ENCODE peak calls at places on chromosome 9, in seven cellular contexts. M is CD8-positive, alpha-beta memory T cell; J is H1; E is SK-N-SH; I is neuronal stem cell; W is psoas muscle; B is tibial artery. D is an unnamed sample. For H3K4me1, the result is how much of the 10 kb centered on the place peaks cover.

GRCh38 chr9:96420468-96421219 is 2.5 kb upstream of the ZNF367 start:
- DNase-seq in I (peak), E (no peak), M (no peak), B (peak), J (no peak), W (no peak), D (no peak)

GRCh38 chr9:69678843-69679538 is 6.8 kb upstream of the APBA1 start:
- DNase-seq in E (no peak), B (no peak), I (no peak), W (no peak), M (no peak), J (no peak), D (no peak)

GRCh38 chr9:107705521-107705920 is 216.0 kb upstream of the KLF4 start:
- DNase-seq in I (no peak), E (no peak), B (no peak), M (no peak), W (no peak), J (no peak), D (no peak)

GRCh38 chr9:71863652-71864051 is 47.3 kb downstream of the ABHD17B start:
- DNase-seq in B (no peak), J (no peak), M (no peak), E (no peak), W (no peak), I (no peak), D (no peak)

GRCh38 chr9:85600675-85601263 is 141.0 kb downstream of the AGTPBP1 start:
- DNase-seq in J (peak), E (peak), B (no peak), I (no peak), M (peak), W (no peak), D (no peak)

GRCh38 chr9:86122309-86122708 is 23.0 kb upstream of the GOLM1 start:
- DNase-seq in E (no peak), B (no peak), I (no peak), W (no peak), M (no peak), J (no peak), D (no peak)

GRCh38 chr9:107628444-107628843 is 138.9 kb upstream of the KLF4 start:
- DNase-seq in E (no peak), B (no peak), W (no peak), I (no peak), J (no peak), M (no peak), D (no peak)

GRCh38 chr9:19493845-19494244 is 85.0 kb downstream of the ACER2 start:
- DNase-seq in M (no peak), J (no peak), E (no peak), W (no peak), B (no peak), I (no peak), D (no peak)

GRCh38 chr9:113355197-113355596 is 5.9 kb downstream of the BSPRY start:
- DNase-seq in B (no peak), E (no peak), M (no peak), J (no peak), I (no peak), W (no peak), D (no peak)

GRCh38 chr9:34046784-34047379 is 1.8 kb downstream of the UBAP2 start:
- DNase-seq in B (no peak), E (peak), W (no peak), I (no peak), M (no peak), J (no peak), D (no peak)

GRCh38 chr9:128554155-128554862 is 1.9 kb downstream of the SPTAN1 start:
- DNase-seq in I (peak), W (peak), J (peak), M (peak), E (peak), B (peak), D (no peak)
- H3K4me1 ChIP-seq in I (under half), W (half or more), J (under half), M (half or more), E (under half), B (half or more), D (half or more)

DNA sequence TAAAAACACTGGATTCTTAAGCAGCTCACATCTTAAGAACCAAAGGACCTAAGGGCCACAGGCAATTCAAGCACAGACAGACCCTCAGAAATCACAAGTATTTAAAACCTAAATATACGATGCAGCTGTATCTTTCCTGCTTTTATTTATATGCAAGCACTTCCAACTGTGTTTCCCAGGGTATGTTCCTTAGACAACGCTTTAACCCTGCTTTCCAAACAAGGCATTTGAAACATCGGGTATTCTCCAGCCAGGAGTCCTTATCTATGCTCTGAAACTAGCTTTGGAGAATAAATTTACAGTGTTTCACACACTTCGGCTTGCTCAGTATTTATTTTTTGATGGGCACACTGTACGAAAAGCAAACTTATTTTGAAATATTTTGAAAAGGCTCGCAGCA is 13.5 kb downstream of the NR6A1 start:
- DNase-seq in W (no peak), I (no peak), E (no peak), M (no peak), J (no peak), B (no peak), D (no peak)
- H3K4me1 ChIP-seq in W (under half), I (under half), E (under half), M (under half), J (under half), B (under half), D (under half)

GRCh38 chr9:77951369-77951768 is 80.2 kb downstream of the GNAQ start:
- DNase-seq in J (no peak), E (no peak), M (no peak), W (no peak), I (no peak), B (no peak), D (no peak)

GRCh38 chr9:77945798-77946197 is 85.8 kb downstream of the GNAQ start:
- DNase-seq in J (no peak), M (no peak), B (no peak), E (no peak), W (no peak), I (no peak), D (no peak)

GRCh38 chr9:77943053-77943452 is 88.6 kb downstream of the GNAQ start:
- DNase-seq in W (no peak), M (no peak), E (no peak), I (no peak), J (no peak), B (no peak), D (no peak)

GRCh38 chr9:77944556-77945261 is 86.9 kb downstream of the GNAQ start:
- DNase-seq in J (no peak), B (no peak), M (no peak), W (no peak), I (peak), E (no peak), D (peak)

GRCh38 chr9:77946969-77947368 is 84.6 kb downstream of the GNAQ start:
- DNase-seq in W (no peak), J (no peak), I (no peak), M (no peak), B (no peak), E (no peak), D (peak)
- H3K4me1 ChIP-seq in W (half or more), J (under half), I (under half), M (under half), B (under half), E (under half), D (under half)

DNA sequence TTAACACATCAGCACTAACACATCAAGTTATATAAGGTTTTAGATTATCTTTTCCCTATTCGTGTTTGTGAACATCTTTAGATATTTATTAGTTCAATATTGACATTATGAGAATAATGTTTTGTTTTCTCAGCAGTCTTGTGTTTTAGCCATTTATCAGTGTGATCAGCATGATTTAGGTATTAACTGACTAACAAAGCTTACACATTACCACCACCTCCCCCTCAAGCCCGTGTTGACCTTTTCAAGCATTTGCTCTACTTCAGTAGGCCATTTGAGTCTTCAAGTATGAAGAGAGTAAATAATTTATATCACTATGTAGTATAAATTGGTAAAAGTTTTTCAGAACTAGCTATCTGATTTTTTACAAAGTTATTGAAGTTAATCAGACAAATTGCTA is 6.9 kb downstream of the PBX3 start:
- DNase-seq in B (no peak), M (no peak), I (no peak), W (no peak), J (no peak), E (no peak), D (no peak)
- H3K4me1 ChIP-seq in B (under half), M (under half), I (under half), W (under half), J (under half), E (half or more), D (under half)

GRCh38 chr9:110112792-110113191 is 95.2 kb downstream of the C9orf152 start:
- DNase-seq in I (no peak), M (no peak), W (no peak), B (no peak), J (no peak), E (no peak), D (no peak)
- H3K4me1 ChIP-seq in I (under half), M (under half), W (under half), B (under half), J (under half), E (under half), D (under half)

D was measured in mucosa of descending colon.